ENCODE peak calls at places on chromosomes 5 and 9, in seven cellular contexts. A is adrenal gland; E is heart right ventricle; M is endothelial cell of umbilical vein; O is activated CD8-positive, alpha-beta T cell treated with anti-CD3 and anti-CD28 coated beads for 36 hours; U is WERI-Rb-1; V is uterus. B is an unnamed sample.

GRCh38 chr9:1100945-1101344 is 50.8 kb downstream of the DMRT2 start:
- DNase-seq in E (peak), A (peak), M (no peak), U (peak), O (peak), V (no peak), B (no peak)

GRCh38 chr5:76688836-76689235 is 27.1 kb upstream of the F2R start:
- DNase-seq in M (peak), O (no peak), V (no peak), E (no peak), A (no peak), U (no peak), B (no peak)

GRCh38 chr5:61202213-61202612 is 39.9 kb upstream of the SMIM15 start:
- DNase-seq in E (no peak), V (no peak), A (no peak), U (no peak), M (no peak), O (peak), B (no peak)

GRCh38 chr9:131178382-131178781 is 53.0 kb downstream of the NUP214 start:
- DNase-seq in V (peak), A (peak), E (peak), U (peak), M (peak), O (peak), B (peak)

GRCh38 chr5:124847907-124848306 is 101.5 kb upstream of the ZNF608 start:
- DNase-seq in A (no peak), V (no peak), M (no peak), E (no peak), U (no peak), O (no peak), B (no peak)

GRCh38 chr5:178793156-178793555 is 62.7 kb upstream of the ZNF354A start:
- DNase-seq in O (peak), V (no peak), A (peak), U (peak), E (no peak), M (no peak), B (peak)

GRCh38 chr5:168165221-168165965 is 126.1 kb upstream of the WWC1 start:
- DNase-seq in M (no peak), V (no peak), O (no peak), A (no peak), U (no peak), E (no peak), B (peak)

GRCh38 chr5:63963926-63964325 is 1.7 kb upstream of the HTR1A start:
- DNase-seq in O (no peak), V (no peak), M (no peak), U (no peak), A (no peak), E (no peak), B (no peak)

GRCh38 chr9:35756743-35757526 is 2.9 kb upstream of the MSMP start:
- DNase-seq in A (peak), E (peak), V (peak), O (peak), M (peak), U (peak), B (peak)

GRCh38 chr5:58794875-58795274 is 212.0 kb downstream of the RAB3C start:
- DNase-seq in M (no peak), E (no peak), A (no peak), U (no peak), O (peak), V (no peak), B (no peak)

GRCh38 chr5:76427481-76428140 is 24.5 kb downstream of the IQGAP2 start:
- DNase-seq in O (no peak), A (no peak), M (no peak), E (no peak), V (no peak), U (peak), B (no peak)

GRCh38 chr9:127545196-127546124 is 66.6 kb upstream of the STXBP1 start:
- DNase-seq in A (peak), E (peak), V (no peak), U (no peak), O (no peak), M (peak), B (peak)

GRCh38 chr5:90473321-90474234 is 993 bp downstream of the MBLAC2 start:
- DNase-seq in A (peak), O (peak), M (peak), E (peak), V (peak), U (peak), B (peak)

GRCh38 chr9:113997610-113998009 is 80.5 kb downstream of the AMBP start:
- DNase-seq in O (no peak), A (no peak), V (peak), M (no peak), E (peak), U (no peak), B (no peak)

GRCh38 chr5:58259685-58260152 is 200.2 kb downstream of the PLK2 start:
- DNase-seq in A (no peak), V (no peak), O (no peak), U (no peak), E (no peak), M (peak), B (no peak)

GRCh38 chr9:116238225-116238624 is 84.6 kb downstream of the PAPPA start:
- DNase-seq in V (no peak), M (no peak), U (no peak), O (no peak), E (no peak), A (no peak), B (no peak)

GRCh38 chr9:3526903-3527652 is 1.3 kb upstream of the RFX3 start:
- DNase-seq in E (no peak), A (peak), O (peak), U (peak), V (peak), M (peak), B (peak)

GRCh38 chr5:72070519-72070918 is 36.8 kb upstream of the MAP1B start:
- DNase-seq in M (no peak), U (peak), V (no peak), A (no peak), E (no peak), O (no peak), B (no peak)

GRCh38 chr5:78587775-78588291 is 60.7 kb downstream of the LHFPL2 start:
- DNase-seq in A (peak), O (no peak), E (no peak), M (peak), V (no peak), U (peak), B (no peak)

GRCh38 chr9:76717611-76718010 is 46.6 kb upstream of the PCA3 start:
- DNase-seq in M (peak), U (no peak), O (no peak), V (no peak), E (no peak), A (peak), B (no peak)

GRCh38 chr5:160438316-160439204 is 16.9 kb downstream of the PTTG1 start:
- DNase-seq in A (peak), U (peak), E (peak), M (peak), O (peak), V (peak), B (peak)

GRCh38 chr9:127528407-127529251 is 77.3 kb downstream of the LRSAM1 start:
- DNase-seq in E (peak), O (no peak), U (no peak), M (peak), A (peak), V (peak), B (peak)

DNA sequence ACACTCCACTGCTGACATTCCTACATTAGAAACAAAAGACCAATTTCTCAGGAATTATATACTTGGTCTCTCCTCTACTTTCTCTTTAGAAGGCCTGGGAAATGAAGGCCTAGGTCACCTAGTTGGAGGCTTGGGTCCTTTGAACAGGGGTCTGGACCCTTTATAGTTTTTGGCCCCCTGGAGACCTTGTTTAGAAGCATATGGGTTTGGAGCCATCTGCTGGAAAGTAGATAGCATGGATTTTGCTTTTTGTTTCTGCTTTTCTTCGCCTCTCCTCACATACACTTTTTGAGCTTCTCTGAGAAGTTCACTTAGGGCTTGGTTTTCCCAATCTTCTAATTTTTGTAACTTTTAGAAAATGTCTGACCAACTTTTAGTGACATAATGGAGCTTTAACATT is 67.1 kb upstream of the CDK20 start:
- DNase-seq in A (no peak), O (no peak), E (no peak), M (no peak), U (no peak), V (no peak), B (peak)
- TF ChIP-seq CTCF in A (peak), O (no peak), E (peak), M (no peak), U (peak), V (no peak), B (peak)

GRCh38 chr9:117305454-117305853 is 109.4 kb downstream of the ASTN2 start:
- DNase-seq in M (no peak), U (no peak), V (no peak), E (no peak), O (no peak), A (no peak), B (no peak)

GRCh38 chr9:117307701-117308100 is 107.2 kb downstream of the ASTN2 start:
- DNase-seq in A (no peak), V (no peak), U (no peak), E (no peak), O (no peak), M (no peak), B (no peak)

GRCh38 chr9:117306032-117306431 is 108.8 kb downstream of the ASTN2 start:
- DNase-seq in O (no peak), V (no peak), A (no peak), M (no peak), E (no peak), U (no peak), B (no peak)

GRCh38 chr9:117303643-117304230 is 111.1 kb downstream of the ASTN2 start:
- DNase-seq in A (no peak), M (no peak), O (no peak), V (no peak), E (no peak), U (peak), B (no peak)

GRCh38 chr9:117304613-117305012 is 110.2 kb downstream of the ASTN2 start:
- DNase-seq in V (no peak), A (no peak), O (no peak), E (no peak), M (no peak), U (no peak), B (no peak)
- TF ChIP-seq CTCF in V (no peak), A (no peak), O (no peak), E (no peak), M (no peak), U (no peak), B (no peak)

DNA sequence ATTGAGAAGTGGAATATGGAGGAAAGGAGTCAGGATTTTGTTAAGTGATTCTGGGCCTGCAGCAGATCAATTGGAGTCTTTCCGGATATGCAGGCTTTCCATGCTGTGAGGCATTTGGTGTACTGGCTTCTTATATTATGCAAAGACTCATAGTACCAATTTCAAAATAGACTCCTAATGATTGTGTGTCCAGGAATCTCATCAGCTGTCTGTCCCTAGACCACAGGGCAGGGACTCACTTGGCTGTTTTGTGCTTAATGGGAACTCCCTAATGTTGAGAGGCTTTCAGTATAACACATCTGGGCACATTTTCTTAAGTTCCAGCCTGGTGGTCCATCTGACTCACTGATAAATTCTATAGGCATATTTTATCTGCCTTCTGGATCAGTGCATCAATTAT is 180.1 kb upstream of the KLF9 start:
- DNase-seq in V (no peak), E (no peak), A (no peak), M (no peak), U (no peak), O (no peak), B (no peak)
- TF ChIP-seq CTCF in V (no peak), E (no peak), A (no peak), M (no peak), U (no peak), O (no peak), B (no peak)

DNA sequence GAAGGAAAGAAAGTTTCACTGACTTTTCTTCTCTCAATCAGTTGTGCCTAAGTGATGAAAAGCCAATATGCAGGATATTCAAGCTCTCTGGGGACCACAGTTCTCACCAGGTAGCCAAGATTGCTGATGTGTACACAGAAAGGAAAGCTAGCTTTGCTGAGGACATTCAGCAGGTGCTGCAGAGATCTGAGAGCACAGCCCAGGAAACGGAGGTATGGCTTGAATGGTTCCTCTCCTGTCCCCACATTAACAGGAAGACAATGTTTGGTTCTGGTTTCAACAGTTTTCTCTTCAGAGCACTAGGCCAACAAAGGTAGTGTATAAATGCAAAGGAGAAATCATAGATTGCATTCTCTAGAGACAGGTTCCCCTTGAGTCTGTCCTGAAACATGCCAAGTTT is 69.6 kb downstream of the PTPDC1 start:
- DNase-seq in M (no peak), E (no peak), U (no peak), A (no peak), V (no peak), O (no peak), B (no peak)
- TF ChIP-seq CTCF in M (no peak), E (no peak), U (no peak), A (no peak), V (no peak), O (no peak), B (no peak)

GRCh38 chr5:108345541-108346171 is 36.2 kb downstream of the FBXL17 start:
- DNase-seq in U (no peak), A (no peak), M (peak), O (no peak), V (no peak), E (no peak), B (peak)
- TF ChIP-seq CTCF in U (no peak), A (peak), M (peak), O (peak), V (peak), E (no peak), B (peak)

B was measured in neural progenitor cell.